ENCODE peak calls at places on chromosomes 4 and X, in five cellular contexts. L is dorsolateral prefrontal cortex, T is cardiac muscle cell, C is PC-3, M is upper lobe of left lung. O is an unnamed sample.

GRCh38 chrX:70504772-70505450 is 60.3 kb downstream of the DLG3 start:
- DNase-seq in L (no peak), T (no peak), C (no peak), M (no peak), O (no peak)

GRCh38 chrX:147945286-147945685 is 33.6 kb downstream of the FMR1 start:
- DNase-seq in L (no peak), T (no peak), C (no peak), M (no peak), O (no peak)

GRCh38 chr4:32394255-32394654 is 1674.1 kb downstream of the PCDH7 start:
- DNase-seq in L (no peak), T (no peak), C (no peak), M (no peak), O (no peak)

GRCh38 chr4:91636083-91636482 is 667.7 kb upstream of the GRID2 start:
- DNase-seq in L (no peak), T (no peak), C (no peak), M (no peak), O (no peak)

GRCh38 chr4:142128529-142128928 is 492.1 kb downstream of the IL15 start:
- DNase-seq in L (peak; percentile 46), T (peak; percentile 49), C (no peak), M (no peak), O (no peak)

GRCh38 chr4:168220893-168221292 is 97.7 kb downstream of the DDX60 start:
- DNase-seq in L (no peak), T (no peak), C (peak; percentile 10), M (no peak), O (no peak)

GRCh38 chr4:24640433-24640832 is 56.1 kb upstream of the DHX15 start:
- DNase-seq in L (no peak), T (no peak), C (no peak), M (no peak), O (no peak)

GRCh38 chr4:81631958-81632439 is 160.3 kb upstream of the RASGEF1B start:
- DNase-seq in L (no peak), T (peak; percentile 81), C (peak; percentile 88), M (no peak), O (no peak)

GRCh38 chrX:76428243-76429130 is 977 bp downstream of the MAGEE1 start:
- DNase-seq in L (peak; percentile 44), T (no peak), C (no peak), M (no peak), O (no peak)

GRCh38 chrX:7112071-7112470 is 35.4 kb upstream of the STS start:
- DNase-seq in L (no peak), T (no peak), C (no peak), M (no peak), O (no peak)

GRCh38 chr4:186900232-186900900 is 176.7 kb upstream of the FAT1 start:
- DNase-seq in L (no peak), T (peak; percentile 75), C (peak; percentile 38), M (no peak), O (no peak)

GRCh38 chrX:38117485-38117884 is 103.2 kb downstream of the SRPX start:
- DNase-seq in L (no peak), T (peak; percentile 48), C (no peak), M (no peak), O (no peak)

GRCh38 chr4:38469410-38469809 is 194.6 kb upstream of the KLF3 start:
- DNase-seq in L (no peak), T (no peak), C (no peak), M (no peak), O (no peak)

GRCh38 chr4:167114416-167114971 is 119.8 kb downstream of the SPOCK3 start:
- DNase-seq in L (no peak), T (no peak), C (no peak), M (no peak), O (no peak)

GRCh38 chr4:125011646-125012045 is 299.1 kb upstream of the ANKRD50 start:
- DNase-seq in L (no peak), T (peak; percentile 6), C (no peak), M (no peak), O (no peak)

GRCh38 chr4:169342906-169343560 is 72.3 kb upstream of the SH3RF1 start:
- DNase-seq in L (no peak), T (no peak), C (peak; percentile 45), M (no peak), O (no peak)

GRCh38 chrX:68837119-68837518 is 8.3 kb downstream of the EFNB1 start:
- DNase-seq in L (no peak), T (no peak), C (no peak), M (no peak), O (peak; percentile 31)

GRCh38 chrX:13937370-13938052 is 92.2 kb downstream of the GEMIN8 start:
- DNase-seq in L (no peak), T (peak; percentile 60), C (no peak), M (no peak), O (no peak)

GRCh38 chrX:153766098-153766817 is 2.2 kb downstream of the PLXNB3 start:
- DNase-seq in L (peak; percentile 76), T (peak; percentile 74), C (peak; percentile 76), M (no peak), O (no peak)

GRCh38 chr4:37453004-37453360 is 208.4 kb downstream of the NWD2 start:
- DNase-seq in L (no peak), T (peak; percentile 78), C (peak; percentile 87), M (peak; percentile 69), O (no peak)

GRCh38 chrX:35726176-35726575 is 72.0 kb upstream of the MAGEB16 start:
- DNase-seq in L (no peak), T (peak; percentile 29), C (peak; percentile 34), M (no peak), O (no peak)

GRCh38 chrX:23699636-23700194 is 32.4 kb downstream of the PRDX4 start:
- DNase-seq in L (no peak), T (peak; percentile 62), C (no peak), M (peak; percentile 42), O (peak; percentile 67)

GRCh38 chrX:74304016-74304415 is at the start of gene ZCCHC13:
- DNase-seq in L (no peak), T (no peak), C (no peak), M (no peak), O (no peak)

GRCh38 chr4:180617203-180617602 is 1626.0 kb upstream of the TENM3 start:
- DNase-seq in L (no peak), T (no peak), C (peak; percentile 2), M (no peak), O (no peak)

GRCh38 chrX:71464968-71465367 is 67.9 kb upstream of the OGT start:
- DNase-seq in L (no peak), T (no peak), C (no peak), M (no peak), O (no peak)

GRCh38 chr4:25884040-25884788 is 21.4 kb upstream of the SEL1L3 start:
- DNase-seq in L (no peak), T (peak; percentile 66), C (peak; percentile 18), M (no peak), O (no peak)

GRCh38 chrX:10608099-10608498 is 12.3 kb downstream of the MID1 start:
- DNase-seq in L (no peak), T (peak; percentile 71), C (peak; percentile 84), M (no peak), O (no peak)

GRCh38 chr4:74365761-74366160 is 816 bp downstream of the EREG start:
- DNase-seq in L (no peak), T (peak; percentile 54), C (no peak), M (peak; percentile 23), O (no peak)

GRCh38 chrX:103329991-103330390 is at the start of gene TCEAL7:
- DNase-seq in L (peak; percentile 69), T (peak; percentile 49), C (no peak), M (no peak), O (no peak)

GRCh38 chr4:110614173-110614948 is 8.5 kb downstream of the PITX2 start:
- DNase-seq in L (no peak), T (no peak), C (no peak), M (no peak), O (no peak)
- H3K27me3 ChIP-seq in L (peaks cover 96% of the 10 kb centered on the region), T (peaks cover 99% of the 10 kb centered on the region), C (peaks cover 50% of the 10 kb centered on the region), M (no peaks in the 10 kb centered on the region), O (peaks cover 50% of the 10 kb centered on the region)

GRCh38 chrX:33336783-33337182 is 125.4 kb upstream of the DMD start:
- DNase-seq in L (no peak), T (peak; percentile 27), C (peak; percentile 29), M (peak; percentile 20), O (no peak)

GRCh38 chrX:33339219-33339618 is 127.9 kb upstream of the DMD start:
- DNase-seq in L (no peak), T (peak; percentile 0), C (peak; percentile 1), M (no peak), O (no peak)
- H3K4me3 ChIP-seq in L (peak overlapping the region; percentile 52), T (no peak overlapping the region), C (no peak overlapping the region), M (no peak overlapping the region), O (peak overlapping the region; percentile 58)

GRCh38 chr4:7154351-7154981 is 37.9 kb upstream of the SORCS2 start:
- DNase-seq in L (peak; percentile 34), T (no peak), C (no peak), M (no peak), O (no peak)

GRCh38 chr4:7148337-7148736 is 44.0 kb upstream of the SORCS2 start:
- DNase-seq in L (no peak), T (no peak), C (no peak), M (no peak), O (no peak)

GRCh38 chr4:7153711-7154110 is 38.6 kb upstream of the SORCS2 start:
- DNase-seq in L (peak; percentile 23), T (no peak), C (no peak), M (no peak), O (no peak)

GRCh38 chr4:7150083-7150635 is 42.2 kb upstream of the SORCS2 start:
- DNase-seq in L (no peak), T (no peak), C (no peak), M (no peak), O (no peak)

DNA sequence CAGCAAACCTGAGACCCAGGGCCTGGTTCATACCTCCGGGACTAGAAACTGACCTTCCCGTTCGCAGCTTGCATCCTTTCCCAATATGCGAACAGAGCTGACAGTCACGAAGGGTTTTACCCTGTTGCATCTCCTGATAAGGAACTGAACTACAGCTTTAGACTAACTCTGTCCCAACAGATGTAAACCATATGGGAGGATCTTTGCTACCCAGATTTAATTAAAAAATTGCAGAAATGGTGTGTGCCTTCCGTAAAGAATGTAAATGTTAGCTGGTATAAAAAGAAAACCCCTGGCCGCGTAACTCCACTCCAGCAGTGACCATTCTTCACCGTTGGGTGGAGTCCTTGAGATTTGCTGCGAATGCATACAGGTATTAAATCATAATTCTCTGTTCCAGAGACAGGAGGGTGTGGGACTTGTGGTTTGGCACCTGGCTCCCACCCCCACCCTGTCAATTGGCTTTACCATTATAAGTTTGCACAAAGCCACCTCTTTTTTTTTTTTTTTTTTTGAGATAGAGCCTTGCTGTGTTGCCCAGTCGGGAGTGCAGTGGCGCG is 40.6 kb upstream of the SORCS2 start:
- DNase-seq in L (no peak), T (no peak), C (peak; percentile 52), M (no peak), O (no peak)
- TF ChIP-seq CTCF in L (no peak), T (peak; percentile 26), C (peak; percentile 60), M (no peak), O (no peak)

GRCh38 chrX:125203379-125203736 is 116.3 kb upstream of the TEX13C start:
- DNase-seq in L (no peak), T (no peak), C (no peak), M (no peak), O (no peak)

GRCh38 chrX:125205918-125206665 is 113.6 kb upstream of the TEX13C start:
- DNase-seq in L (no peak), T (no peak), C (peak; percentile 30), M (no peak), O (no peak)

GRCh38 chrX:125203737-125204578 is 115.7 kb upstream of the TEX13C start:
- DNase-seq in L (no peak), T (no peak), C (peak; percentile 37), M (no peak), O (no peak)

GRCh38 chrX:125205084-125205917 is 114.4 kb upstream of the TEX13C start:
- DNase-seq in L (peak; percentile 52), T (peak; percentile 6), C (peak; percentile 66), M (no peak), O (no peak)

GRCh38 chrX:125202486-125203378 is 116.9 kb upstream of the TEX13C start:
- DNase-seq in L (no peak), T (no peak), C (no peak), M (peak; percentile 22), O (no peak)
- H3K27me3 ChIP-seq in L (peaks cover 29% of the 10 kb centered on the region), T (peaks cover 32% of the 10 kb centered on the region), C (peaks cover 35% of the 10 kb centered on the region), M (no peaks in the 10 kb centered on the region), O (no peaks in the 10 kb centered on the region)

O was measured in ascending aorta.